ENCODE peak calls at places on chromosomes 3 and 15, in eight cellular contexts. One of them, this sample, is unnamed.
A peak's percentile ranks its signal among the peaks of the same experiment; 100 is the strongest.

GRCh38 chr3:150177673-150178378 is 207.1 kb upstream of the PFN2 start:
- DNase-seq in neural crest cell: no peak
- DNase-seq in activated gamma-delta T cell: no peak
- DNase-seq in stimulated activated CD8-positive, alpha-beta memory T cell treated with anti-CD3 and anti-CD28 coated beads, Interleukin-12 subunit alpha, Interleukin-12 subunit beta, amount 100 ng/mL, for 4 hours: no peak
- DNase-seq in Caco-2: no peak
- DNase-seq in D341Med: no peak
- DNase-seq in body of pancreas: no peak
- DNase-seq in H4: no peak
- DNase-seq in this sample: no peak

GRCh38 chr15:51448592-51449494 is 107.4 kb downstream of the GLDN start:
- DNase-seq in H4: no peak
- DNase-seq in stimulated activated CD8-positive, alpha-beta memory T cell treated with anti-CD3 and anti-CD28 coated beads, Interleukin-12 subunit alpha, Interleukin-12 subunit beta, amount 100 ng/mL, for 4 hours: no peak
- DNase-seq in D341Med: no peak
- DNase-seq in neural crest cell: no peak
- DNase-seq in body of pancreas: no peak
- DNase-seq in activated gamma-delta T cell: no peak
- DNase-seq in Caco-2: no peak
- DNase-seq in this sample: no peak

GRCh38 chr3:194447161-194447560 is 39.6 kb downstream of the ATP13A3 start:
- DNase-seq in body of pancreas: no peak
- DNase-seq in stimulated activated CD8-positive, alpha-beta memory T cell treated with anti-CD3 and anti-CD28 coated beads, Interleukin-12 subunit alpha, Interleukin-12 subunit beta, amount 100 ng/mL, for 4 hours: no peak
- DNase-seq in H4: no peak
- DNase-seq in D341Med: no peak
- DNase-seq in neural crest cell: no peak
- DNase-seq in activated gamma-delta T cell: no peak
- DNase-seq in Caco-2: peak; percentile 61
- DNase-seq in this sample: no peak

GRCh38 chr3:27632431-27633223 is 89.5 kb downstream of the EOMES start:
- DNase-seq in activated gamma-delta T cell: peak; percentile 28
- DNase-seq in stimulated activated CD8-positive, alpha-beta memory T cell treated with anti-CD3 and anti-CD28 coated beads, Interleukin-12 subunit alpha, Interleukin-12 subunit beta, amount 100 ng/mL, for 4 hours: peak; percentile 23
- DNase-seq in D341Med: peak; percentile 39
- DNase-seq in neural crest cell: peak; percentile 1
- DNase-seq in body of pancreas: peak; percentile 23
- DNase-seq in Caco-2: peak; percentile 66
- DNase-seq in H4: peak; percentile 21
- DNase-seq in this sample: no peak

GRCh38 chr3:159616234-159616825 is 372.3 kb upstream of the IL12A start:
- DNase-seq in activated gamma-delta T cell: no peak
- DNase-seq in stimulated activated CD8-positive, alpha-beta memory T cell treated with anti-CD3 and anti-CD28 coated beads, Interleukin-12 subunit alpha, Interleukin-12 subunit beta, amount 100 ng/mL, for 4 hours: no peak
- DNase-seq in neural crest cell: no peak
- DNase-seq in body of pancreas: no peak
- DNase-seq in D341Med: no peak
- DNase-seq in Caco-2: peak; percentile 72
- DNase-seq in H4: peak; percentile 64
- DNase-seq in this sample: no peak

GRCh38 chr3:49358884-49359225 is 702 bp upstream of the GPX1 start:
- DNase-seq in activated gamma-delta T cell: no peak
- DNase-seq in Caco-2: no peak
- DNase-seq in body of pancreas: no peak
- DNase-seq in neural crest cell: no peak
- DNase-seq in stimulated activated CD8-positive, alpha-beta memory T cell treated with anti-CD3 and anti-CD28 coated beads, Interleukin-12 subunit alpha, Interleukin-12 subunit beta, amount 100 ng/mL, for 4 hours: peak; percentile 1
- DNase-seq in D341Med: no peak
- DNase-seq in H4: no peak
- DNase-seq in this sample: no peak

GRCh38 chr15:68303560-68304436 is 26.3 kb downstream of the FEM1B start:
- DNase-seq in H4: peak; percentile 2
- DNase-seq in Caco-2: no peak
- DNase-seq in body of pancreas: no peak
- DNase-seq in neural crest cell: no peak
- DNase-seq in stimulated activated CD8-positive, alpha-beta memory T cell treated with anti-CD3 and anti-CD28 coated beads, Interleukin-12 subunit alpha, Interleukin-12 subunit beta, amount 100 ng/mL, for 4 hours: no peak
- DNase-seq in activated gamma-delta T cell: no peak
- DNase-seq in D341Med: no peak
- DNase-seq in this sample: no peak

GRCh38 chr15:75456710-75457109 is 5.2 kb upstream of the SIN3A start:
- DNase-seq in stimulated activated CD8-positive, alpha-beta memory T cell treated with anti-CD3 and anti-CD28 coated beads, Interleukin-12 subunit alpha, Interleukin-12 subunit beta, amount 100 ng/mL, for 4 hours: no peak
- DNase-seq in D341Med: no peak
- DNase-seq in H4: no peak
- DNase-seq in neural crest cell: no peak
- DNase-seq in body of pancreas: no peak
- DNase-seq in activated gamma-delta T cell: no peak
- DNase-seq in Caco-2: no peak
- DNase-seq in this sample: no peak

GRCh38 chr3:50047426-50047825 is 41.3 kb upstream of the RBM5 start:
- DNase-seq in H4: no peak
- DNase-seq in D341Med: no peak
- DNase-seq in body of pancreas: no peak
- DNase-seq in stimulated activated CD8-positive, alpha-beta memory T cell treated with anti-CD3 and anti-CD28 coated beads, Interleukin-12 subunit alpha, Interleukin-12 subunit beta, amount 100 ng/mL, for 4 hours: no peak
- DNase-seq in activated gamma-delta T cell: no peak
- DNase-seq in neural crest cell: no peak
- DNase-seq in Caco-2: no peak
- DNase-seq in this sample: no peak

GRCh38 chr3:108037770-108038169 is 53.1 kb downstream of the CD47 start:
- DNase-seq in neural crest cell: no peak
- DNase-seq in activated gamma-delta T cell: no peak
- DNase-seq in stimulated activated CD8-positive, alpha-beta memory T cell treated with anti-CD3 and anti-CD28 coated beads, Interleukin-12 subunit alpha, Interleukin-12 subunit beta, amount 100 ng/mL, for 4 hours: no peak
- DNase-seq in H4: no peak
- DNase-seq in Caco-2: no peak
- DNase-seq in body of pancreas: no peak
- DNase-seq in D341Med: no peak
- DNase-seq in this sample: no peak

GRCh38 chr3:184145120-184145524 is 10.0 kb downstream of the EIF2B5 start:
- DNase-seq in neural crest cell: no peak
- DNase-seq in D341Med: peak; percentile 83
- DNase-seq in stimulated activated CD8-positive, alpha-beta memory T cell treated with anti-CD3 and anti-CD28 coated beads, Interleukin-12 subunit alpha, Interleukin-12 subunit beta, amount 100 ng/mL, for 4 hours: no peak
- DNase-seq in H4: peak; percentile 61
- DNase-seq in activated gamma-delta T cell: no peak
- DNase-seq in Caco-2: peak; percentile 64
- DNase-seq in body of pancreas: peak; percentile 68
- DNase-seq in this sample: no peak

This sample was measured in putamen.